ENCODE peak calls at places on chromosomes 11 and 22, in six cellular contexts. F is spleen, T is epithelial cell of esophagus, B is MM.1S, N is prostate gland, O is right atrium auricular region. W is an unnamed sample.

GRCh38 chr11:86551693-86552092 is 120.7 kb downstream of the ME3 start:
- DNase-seq in F (no peak), T (peak), B (peak), N (no peak), O (no peak), W (no peak)

GRCh38 chr11:68962527-68963250 is 18.1 kb downstream of the MRGPRD start:
- DNase-seq in F (peak), T (no peak), B (no peak), N (no peak), O (no peak), W (no peak)

GRCh38 chr11:20126724-20127123 is 33.6 kb downstream of the DBX1 start:
- DNase-seq in F (no peak), T (peak), B (no peak), N (no peak), O (no peak), W (no peak)

GRCh38 chr11:61797263-61797944 is 4.7 kb downstream of the FEN1 start:
- DNase-seq in F (peak), T (peak), B (peak), N (peak), O (peak), W (peak)

GRCh38 chr11:121104223-121104831 is 3.3 kb downstream of the TECTA start:
- DNase-seq in F (no peak), T (no peak), B (no peak), N (no peak), O (no peak), W (no peak)

GRCh38 chr11:31327417-31327816 is 42.1 kb downstream of the DCDC1 start:
- DNase-seq in F (no peak), T (no peak), B (no peak), N (no peak), O (no peak), W (no peak)

GRCh38 chr11:83069441-83070043 is 2.2 kb downstream of the RAB30 start:
- DNase-seq in F (no peak), T (no peak), B (no peak), N (no peak), O (no peak), W (no peak)

GRCh38 chr11:46948378-46949131 is 12.0 kb downstream of the CSTPP1 start:
- DNase-seq in F (no peak), T (peak), B (no peak), N (no peak), O (no peak), W (no peak)

GRCh38 chr22:31615481-31615840 is 46.6 kb downstream of the PISD start:
- DNase-seq in F (no peak), T (no peak), B (no peak), N (no peak), O (no peak), W (no peak)

GRCh38 chr11:26331911-26332571 is at the start of gene ANO3:
- DNase-seq in F (no peak), T (peak), B (peak), N (peak), O (no peak), W (no peak)

GRCh38 chr11:45930031-45930794 is 7.8 kb downstream of the LARGE2 start:
- DNase-seq in F (peak), T (peak), B (peak), N (no peak), O (no peak), W (no peak)

GRCh38 chr11:124917115-124917637 is 1.9 kb upstream of the HEPN1 start:
- DNase-seq in F (no peak), T (no peak), B (no peak), N (no peak), O (no peak), W (peak)

GRCh38 chr22:49920859-49921258 is 2.4 kb downstream of the CRELD2 start:
- DNase-seq in F (peak), T (no peak), B (no peak), N (no peak), O (no peak), W (no peak)

GRCh38 chr22:26615149-26615548 is 2.7 kb downstream of the CRYBB1 start:
- DNase-seq in F (peak), T (no peak), B (peak), N (no peak), O (no peak), W (peak)

GRCh38 chr22:40238425-40239344 is 61.0 kb downstream of the TNRC6B start:
- DNase-seq in F (no peak), T (peak), B (no peak), N (peak), O (peak), W (no peak)

GRCh38 chr22:25747245-25747944 is 5.4 kb downstream of the MYO18B start:
- DNase-seq in F (no peak), T (peak), B (no peak), N (no peak), O (peak), W (no peak)

GRCh38 chr11:35241531-35241930 is 102.6 kb downstream of the CD44 start:
- DNase-seq in F (no peak), T (no peak), B (no peak), N (no peak), O (no peak), W (no peak)

GRCh38 chr11:43516316-43516820 is 157.6 kb downstream of the TTC17 start:
- DNase-seq in F (no peak), T (no peak), B (no peak), N (no peak), O (no peak), W (no peak)

GRCh38 chr11:122853971-122854446 is 15.7 kb downstream of the CRTAM start:
- DNase-seq in F (no peak), T (peak), B (peak), N (peak), O (peak), W (peak)

GRCh38 chr11:44972746-44973435 is 22.2 kb upstream of the TP53I11 start:
- DNase-seq in F (no peak), T (no peak), B (no peak), N (no peak), O (no peak), W (no peak)

GRCh38 chr22:22155607-22156006 is 89.0 kb upstream of the VPREB1 start:
- DNase-seq in F (no peak), T (no peak), B (no peak), N (no peak), O (no peak), W (no peak)

GRCh38 chr11:2539761-2540520 is 95.1 kb downstream of the KCNQ1 start:
- DNase-seq in F (peak), T (no peak), B (no peak), N (no peak), O (no peak), W (no peak)

GRCh38 chr22:37844904-37845334 is 785 bp upstream of the ANKRD54 start:
- DNase-seq in F (no peak), T (peak), B (no peak), N (no peak), O (no peak), W (no peak)

GRCh38 chr11:69718147-69718546 is 14.3 kb upstream of the FGF19 start:
- DNase-seq in F (no peak), T (peak), B (no peak), N (no peak), O (no peak), W (peak)

GRCh38 chr11:32173977-32174376 is 83.1 kb downstream of the RCN1 start:
- DNase-seq in F (no peak), T (no peak), B (no peak), N (no peak), O (no peak), W (no peak)

GRCh38 chr22:17491090-17491489 is 72.2 kb upstream of the SLC25A18 start:
- DNase-seq in F (no peak), T (no peak), B (no peak), N (no peak), O (no peak), W (no peak)

GRCh38 chr11:94794287-94795168 is 26.4 kb downstream of the AMOTL1 start:
- DNase-seq in F (no peak), T (peak), B (no peak), N (peak), O (peak), W (no peak)
- H3K4me3 ChIP-seq in F (no peak), T (no peak), B (no peak), N (no peak), O (peak), W (no peak)

GRCh38 chr11:127993788-127994187 is 593.6 kb downstream of the ETS1 start:
- DNase-seq in F (no peak), T (no peak), B (no peak), N (no peak), O (no peak), W (no peak)
- TF ChIP-seq CTCF in F (no peak), T (no peak), B (no peak), N (no peak), O (no peak), W (no peak)

GRCh38 chr11:91956711-91957110 is 267.9 kb upstream of the FAT3 start:
- DNase-seq in F (no peak), T (no peak), B (no peak), N (no peak), O (no peak), W (no peak)

GRCh38 chr11:91955206-91955605 is 269.4 kb upstream of the FAT3 start:
- DNase-seq in F (no peak), T (no peak), B (no peak), N (no peak), O (no peak), W (no peak)

GRCh38 chr11:91959411-91959810 is 265.2 kb upstream of the FAT3 start:
- DNase-seq in F (no peak), T (no peak), B (no peak), N (no peak), O (no peak), W (no peak)

GRCh38 chr11:91966368-91966767 is 258.2 kb upstream of the FAT3 start:
- DNase-seq in F (no peak), T (no peak), B (no peak), N (no peak), O (no peak), W (no peak)

DNA sequence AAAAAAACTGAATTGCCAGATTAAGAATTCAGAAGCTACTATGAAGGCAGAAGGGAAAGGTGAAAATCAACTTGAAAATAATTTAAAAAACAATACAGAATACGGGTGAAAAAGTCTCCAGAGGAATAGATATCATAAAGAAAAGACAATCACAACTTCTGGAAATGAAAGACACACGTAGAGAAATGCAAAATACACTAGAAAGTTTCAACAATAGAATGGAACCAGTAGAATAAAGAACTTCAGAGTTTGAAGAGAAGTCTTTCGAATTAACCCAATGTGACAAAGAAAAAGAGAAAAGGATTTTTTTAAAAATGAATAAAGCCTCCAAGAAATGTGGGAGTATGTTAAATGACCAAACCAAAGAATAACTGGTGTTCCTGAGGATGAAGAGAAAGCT is 263.8 kb upstream of the FAT3 start:
- DNase-seq in F (no peak), T (no peak), B (no peak), N (no peak), O (no peak), W (no peak)
- H3K4me3 ChIP-seq in F (no peak), T (no peak), B (no peak), N (no peak), O (no peak), W (no peak)

DNA sequence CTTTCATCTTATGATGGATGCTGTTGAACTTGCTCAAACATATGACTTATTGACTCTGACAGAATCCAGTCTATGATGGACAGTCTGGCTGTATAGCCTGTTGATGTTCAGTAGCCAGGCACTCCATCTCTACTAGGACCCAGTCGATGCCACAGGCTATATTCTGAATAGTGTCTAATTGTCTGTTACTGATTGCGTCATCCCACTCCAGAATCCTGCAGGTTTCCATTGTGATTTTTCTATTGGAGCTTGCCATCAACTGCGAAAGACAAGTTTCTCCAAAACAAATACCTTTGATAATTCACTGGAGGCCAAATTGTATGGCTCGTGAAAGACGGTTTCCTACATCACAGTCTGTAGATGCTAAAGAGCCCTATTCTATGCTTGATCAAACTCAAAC is 481.7 kb upstream of the CHORDC1 start:
- DNase-seq in F (no peak), T (no peak), B (no peak), N (no peak), O (no peak), W (no peak)
- TF ChIP-seq CTCF in F (no peak), T (no peak), B (no peak), N (no peak), O (no peak), W (no peak)

DNA sequence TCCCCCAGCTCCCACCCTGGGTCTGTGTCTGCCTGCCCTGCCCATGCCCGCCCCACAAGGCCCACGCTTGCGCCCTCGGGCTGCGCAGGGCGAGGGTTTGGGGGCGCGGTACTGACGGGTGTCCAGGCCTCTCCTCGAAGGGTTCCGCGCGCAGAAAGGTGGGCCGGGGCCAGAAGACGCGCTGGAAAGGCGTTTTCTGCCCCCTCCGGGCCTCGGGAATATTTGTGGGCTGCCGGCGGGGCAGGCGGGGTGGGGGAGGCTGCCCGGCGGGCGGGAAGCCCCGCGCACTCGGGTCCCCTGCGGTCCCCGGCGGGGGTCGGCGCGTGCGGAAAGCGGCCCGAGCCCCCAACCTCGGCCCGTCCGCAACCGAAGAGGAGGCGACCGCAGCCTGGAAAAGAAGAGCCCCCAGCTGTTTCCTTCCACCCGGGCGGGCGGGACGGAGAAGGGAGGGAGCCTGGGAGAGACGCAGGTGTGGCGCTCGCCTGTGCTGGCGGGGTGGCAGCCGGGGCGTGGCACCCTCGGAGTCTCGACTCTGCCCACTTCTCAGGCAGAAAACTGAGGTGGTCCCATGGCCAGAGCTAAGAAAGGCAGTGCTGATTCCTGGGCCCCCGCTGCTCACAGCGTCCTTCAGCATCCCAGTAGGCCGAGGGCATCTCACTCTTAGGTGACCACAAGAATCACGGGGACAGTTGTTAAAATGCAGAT is 59.0 kb downstream of the THAP12 start:
- DNase-seq in F (peak), T (no peak), B (no peak), N (no peak), O (no peak), W (no peak)
- H3K4me3 ChIP-seq in F (no peak), T (no peak), B (no peak), N (peak), O (no peak), W (no peak)

GRCh38 chr22:48578138-48579034 is 1249.3 kb downstream of the BRD1 start:
- DNase-seq in F (no peak), T (no peak), B (no peak), N (no peak), O (no peak), W (no peak)

GRCh38 chr22:48577691-48578090 is 1250.0 kb downstream of the BRD1 start:
- DNase-seq in F (no peak), T (no peak), B (no peak), N (no peak), O (no peak), W (no peak)

GRCh38 chr22:48576333-48577013 is 1251.2 kb downstream of the BRD1 start:
- DNase-seq in F (no peak), T (no peak), B (no peak), N (peak), O (no peak), W (no peak)

GRCh38 chr22:48575567-48576332 is 1251.9 kb downstream of the BRD1 start:
- DNase-seq in F (no peak), T (no peak), B (no peak), N (no peak), O (no peak), W (no peak)

DNA sequence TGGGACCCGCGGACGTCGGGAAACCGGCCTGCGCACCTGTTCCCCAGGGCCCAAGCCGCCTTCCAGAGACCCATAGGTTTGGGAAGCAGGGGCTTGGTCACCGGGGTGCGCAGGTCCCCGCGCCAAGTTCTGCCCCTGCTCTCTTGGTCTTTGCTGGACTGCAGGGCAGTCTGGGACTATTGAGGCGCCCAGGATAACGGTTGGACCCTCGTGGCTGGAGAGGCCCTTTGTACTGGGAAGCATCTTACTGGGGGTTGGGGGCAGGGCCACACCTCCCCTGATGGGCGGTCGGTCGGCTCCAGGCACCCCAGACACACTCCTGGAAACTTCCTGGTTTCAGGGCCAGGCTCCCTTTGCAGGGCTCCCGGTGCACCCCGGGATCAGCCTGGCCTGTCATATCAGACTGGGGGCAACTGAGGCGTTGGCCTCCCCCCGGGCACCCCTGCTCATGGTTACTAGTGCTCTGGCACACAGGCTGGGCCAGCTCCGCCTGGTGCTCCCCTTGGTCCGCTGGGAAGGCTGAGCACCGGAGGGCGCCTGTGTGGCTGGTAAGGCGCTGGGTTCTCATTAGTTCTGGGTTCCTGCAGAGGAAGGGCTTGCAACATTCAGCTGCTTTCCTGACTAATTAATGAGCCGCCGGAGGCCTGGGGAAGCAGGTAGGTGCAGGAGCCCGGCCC is 1250.5 kb downstream of the BRD1 start:
- DNase-seq in F (no peak), T (no peak), B (no peak), N (no peak), O (no peak), W (no peak)
- TF ChIP-seq CTCF in F (no peak), T (no peak), B (no peak), N (no peak), O (no peak), W (no peak)

W was measured in DND-41.